ENCODE peak calls at places on chromosomes 3 and 15, in five cellular contexts. W is mesothelial cell of epicardium, A is mucosa of descending colon, G is hepatocyte, Z is uterus. D is an unnamed sample.

GRCh38 chr3:1092061-1092460 is 763 bp upstream of the CNTN6 start:
- DNase-seq in W (no peak), A (no peak), G (no peak), Z (no peak), D (no peak)

GRCh38 chr3:186105543-186105942 is 3.3 kb downstream of the ETV5 start:
- DNase-seq in W (no peak), A (no peak), G (no peak), Z (no peak), D (no peak)

GRCh38 chr3:4474683-4475490 is 7.8 kb upstream of the SUMF1 start:
- DNase-seq in W (no peak), A (no peak), G (no peak), Z (no peak), D (no peak)

GRCh38 chr3:85433334-85433733 is 474.5 kb downstream of the CADM2 start:
- DNase-seq in W (no peak), A (no peak), G (no peak), Z (no peak), D (no peak)

GRCh38 chr3:125443923-125444322 is 68.8 kb upstream of the ZNF148 start:
- DNase-seq in W (no peak), A (no peak), G (no peak), Z (no peak), D (no peak)

GRCh38 chr15:63059075-63059474 is 16.5 kb downstream of the TPM1 start:
- DNase-seq in W (no peak), A (no peak), G (no peak), Z (no peak), D (no peak)

GRCh38 chr15:70274908-70275307 is 177.2 kb upstream of the TLE3 start:
- DNase-seq in W (no peak), A (no peak), G (no peak), Z (no peak), D (no peak)

GRCh38 chr15:81235781-81236507 is 39.3 kb downstream of the IL16 start:
- DNase-seq in W (no peak), A (no peak), G (no peak), Z (peak; percentile 76), D (no peak)

GRCh38 chr3:138381413-138381901 is 33.1 kb downstream of the MRAS start:
- DNase-seq in W (no peak), A (no peak), G (no peak), Z (peak; percentile 41), D (no peak)

GRCh38 chr3:16801698-16802097 is 83.1 kb upstream of the PLCL2 start:
- DNase-seq in W (no peak), A (no peak), G (no peak), Z (no peak), D (no peak)

GRCh38 chr3:19934098-19934566 is at the start of gene EFHB:
- DNase-seq in W (peak; percentile 55), A (peak; percentile 55), G (peak; percentile 81), Z (no peak), D (peak; percentile 68)

GRCh38 chr15:74604983-74605809 is 10.4 kb upstream of the CLK3 start:
- DNase-seq in W (no peak), A (no peak), G (no peak), Z (no peak), D (no peak)

GRCh38 chr15:52392008-52392687 is 96.5 kb upstream of the MYO5C start:
- DNase-seq in W (no peak), A (no peak), G (no peak), Z (no peak), D (no peak)

GRCh38 chr15:66724732-66725467 is 22.9 kb downstream of the SMAD6 start:
- DNase-seq in W (no peak), A (no peak), G (peak; percentile 43), Z (no peak), D (no peak)

GRCh38 chr15:99486371-99487336 is 79.1 kb upstream of the MEF2A start:
- DNase-seq in W (no peak), A (peak; percentile 71), G (peak; percentile 82), Z (peak; percentile 70), D (peak; percentile 58)

GRCh38 chr15:68372291-68372811 is 59.6 kb downstream of the ITGA11 start:
- DNase-seq in W (no peak), A (no peak), G (no peak), Z (peak; percentile 20), D (peak; percentile 32)

GRCh38 chr3:146026547-146026946 is 134.4 kb downstream of the PLOD2 start:
- DNase-seq in W (no peak), A (no peak), G (no peak), Z (no peak), D (no peak)

GRCh38 chr3:113088616-113089015 is 97.8 kb downstream of the GTPBP8 start:
- DNase-seq in W (no peak), A (no peak), G (no peak), Z (no peak), D (no peak)

GRCh38 chr3:174857301-174857700 is 1.8 kb upstream of the NAALADL2 start:
- DNase-seq in W (no peak), A (no peak), G (no peak), Z (no peak), D (no peak)

GRCh38 chr3:133301731-133302130 is 98.1 kb upstream of the BFSP2 start:
- DNase-seq in W (no peak), A (no peak), G (no peak), Z (no peak), D (no peak)

GRCh38 chr3:178063475-178063874 is 472.8 kb upstream of the KCNMB2 start:
- DNase-seq in W (no peak), A (no peak), G (no peak), Z (no peak), D (no peak)

GRCh38 chr3:189123595-189124387 is 48.0 kb upstream of the TPRG1 start:
- DNase-seq in W (no peak), A (no peak), G (no peak), Z (peak; percentile 77), D (no peak)

GRCh38 chr3:139427283-139428060 is 38.0 kb upstream of the COPB2 start:
- DNase-seq in W (no peak), A (no peak), G (peak; percentile 91), Z (no peak), D (peak; percentile 27)

GRCh38 chr3:38613426-38613825 is 36.1 kb downstream of the SCN5A start:
- DNase-seq in W (no peak), A (no peak), G (no peak), Z (no peak), D (no peak)

GRCh38 chr15:98763179-98763578 is 114.8 kb downstream of the IGF1R start:
- DNase-seq in W (no peak), A (no peak), G (no peak), Z (no peak), D (no peak)

GRCh38 chr15:52056001-52056400 is 37.0 kb downstream of the MAPK6 start:
- DNase-seq in W (no peak), A (no peak), G (no peak), Z (no peak), D (no peak)

GRCh38 chr15:57213783-57214366 is 162.4 kb upstream of the CGNL1 start:
- DNase-seq in W (no peak), A (no peak), G (peak; percentile 40), Z (no peak), D (no peak)

GRCh38 chr15:48565560-48566482 is 79.7 kb downstream of the FBN1 start:
- DNase-seq in W (no peak), A (no peak), G (no peak), Z (no peak), D (no peak)
- TF ChIP-seq CTCF in W (no peak), A (no peak), G (no peak), Z (no peak), D (no peak)

GRCh38 chr3:68571321-68571720 is 361.0 kb downstream of the TAFA4 start:
- DNase-seq in W (no peak), A (peak; percentile 42), G (no peak), Z (no peak), D (no peak)
- TF ChIP-seq CTCF in W (no peak), A (no peak), G (no peak), Z (no peak), D (no peak)

GRCh38 chr3:11661052-11661656 is 17.4 kb upstream of the VGLL4 start:
- DNase-seq in W (no peak), A (no peak), G (no peak), Z (no peak), D (no peak)

GRCh38 chr3:11665331-11665730 is 21.6 kb upstream of the VGLL4 start:
- DNase-seq in W (no peak), A (no peak), G (no peak), Z (no peak), D (no peak)

GRCh38 chr3:11660242-11660641 is 16.5 kb upstream of the VGLL4 start:
- DNase-seq in W (no peak), A (no peak), G (no peak), Z (no peak), D (no peak)

GRCh38 chr3:11661827-11662226 is 18.1 kb upstream of the VGLL4 start:
- DNase-seq in W (no peak), A (no peak), G (no peak), Z (no peak), D (no peak)

DNA sequence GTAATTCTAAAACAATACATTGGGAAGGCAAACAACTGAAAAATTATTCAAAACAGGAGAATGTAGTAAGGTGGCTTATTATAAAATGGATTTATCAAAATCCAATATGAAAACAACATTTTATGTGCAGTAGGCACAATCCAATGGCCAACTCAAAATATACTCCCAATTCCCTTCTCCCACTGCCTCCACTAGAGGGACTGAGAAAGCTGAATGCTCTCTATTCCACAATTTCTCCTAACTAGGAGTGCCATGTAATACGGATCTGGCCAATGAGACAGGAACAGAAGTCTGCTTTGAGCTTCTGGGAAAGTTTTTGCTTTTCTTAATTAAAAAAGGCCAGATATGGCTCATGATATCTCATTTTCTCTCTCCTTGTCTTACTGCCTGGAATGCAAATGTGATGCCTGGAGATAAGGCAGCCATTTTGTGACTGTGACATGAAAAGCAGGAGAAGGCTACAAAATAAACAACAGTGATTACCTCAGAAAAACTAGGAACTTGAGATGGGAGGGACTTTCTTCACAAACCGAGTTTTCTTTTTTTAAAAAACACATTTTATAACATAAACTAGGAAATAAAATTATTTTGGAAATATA is 18.8 kb upstream of the VGLL4 start:
- DNase-seq in W (no peak), A (no peak), G (no peak), Z (no peak), D (no peak)
- TF ChIP-seq CTCF in W (peak; percentile 21), A (no peak), G (no peak), Z (peak; percentile 5), D (no peak)

GRCh38 chr3:11948866-11949265 is 55.3 kb upstream of the SYN2 start:
- DNase-seq in W (no peak), A (no peak), G (no peak), Z (no peak), D (no peak)

GRCh38 chr3:11948331-11948730 is 55.9 kb upstream of the SYN2 start:
- DNase-seq in W (no peak), A (no peak), G (no peak), Z (no peak), D (no peak)

GRCh38 chr3:11949351-11949750 is 54.8 kb upstream of the SYN2 start:
- DNase-seq in W (no peak), A (no peak), G (no peak), Z (no peak), D (no peak)

DNA sequence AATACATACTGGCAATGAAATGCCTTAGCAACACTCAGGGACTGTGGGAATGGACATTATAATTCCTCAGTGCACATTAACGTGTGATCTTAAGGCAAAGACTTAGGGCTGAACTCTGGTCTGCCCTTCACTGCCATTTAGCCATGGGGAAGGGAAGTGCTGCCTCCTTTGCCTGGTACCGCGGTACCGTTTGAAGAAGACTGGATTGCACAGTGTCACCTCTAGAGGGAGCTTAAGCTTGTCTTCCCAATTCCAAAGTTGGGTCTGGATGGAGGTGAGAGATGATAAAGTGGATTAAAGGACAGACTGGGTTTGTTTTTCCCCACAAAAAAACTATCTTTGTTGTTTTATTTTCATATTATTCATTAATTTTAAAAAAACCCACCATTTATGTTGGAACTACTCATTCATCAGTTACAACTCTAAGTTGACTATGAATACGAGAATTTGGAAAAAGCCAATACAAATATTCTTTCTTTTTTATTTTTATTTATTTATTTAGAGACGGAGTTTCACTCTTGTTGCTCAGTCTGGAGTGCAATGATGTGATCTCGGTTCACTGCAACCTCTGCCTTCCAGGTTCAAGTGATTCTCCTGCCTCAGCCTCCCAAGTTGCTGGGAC is 60.0 kb upstream of the SYN2 start:
- DNase-seq in W (no peak), A (no peak), G (peak; percentile 54), Z (no peak), D (peak; percentile 23)
- TF ChIP-seq CTCF in W (peak; percentile 59), A (no peak), G (peak; percentile 55), Z (peak; percentile 38), D (peak; percentile 61)

D was measured in nephron progenitor cell.